ENCODE peak calls at places on chromosome 5, in seven cellular contexts. One of them, this sample, is unnamed.

GRCh38 chr5:30040483-30041116 is 1152.9 kb upstream of the CDH6 start:
- DNase-seq in K562: peak
- DNase-seq in SK-N-SH: peak
- DNase-seq in GM12878: no peak
- DNase-seq in H1: peak
- DNase-seq in HepG2: peak
- DNase-seq in HCT116: peak
- DNase-seq in this sample: peak

GRCh38 chr5:130052752-130053151 is 148.5 kb downstream of the CHSY3 start:
- DNase-seq in K562: no peak
- DNase-seq in HCT116: no peak
- DNase-seq in SK-N-SH: no peak
- DNase-seq in GM12878: no peak
- DNase-seq in HepG2: no peak
- DNase-seq in H1: no peak
- DNase-seq in this sample: no peak

GRCh38 chr5:13972029-13972428 is 27.5 kb upstream of the DNAH5 start:
- DNase-seq in K562: no peak
- DNase-seq in GM12878: no peak
- DNase-seq in SK-N-SH: no peak
- DNase-seq in HCT116: no peak
- DNase-seq in H1: no peak
- DNase-seq in HepG2: no peak
- DNase-seq in this sample: no peak

GRCh38 chr5:2732850-2733249 is 18.6 kb downstream of the IRX2 start:
- DNase-seq in HepG2: no peak
- DNase-seq in H1: no peak
- DNase-seq in GM12878: no peak
- DNase-seq in K562: no peak
- DNase-seq in SK-N-SH: no peak
- DNase-seq in HCT116: no peak
- DNase-seq in this sample: no peak

GRCh38 chr5:115571441-115571878 is 26.9 kb upstream of the FEM1C start:
- DNase-seq in H1: no peak
- DNase-seq in HCT116: no peak
- DNase-seq in SK-N-SH: no peak
- DNase-seq in K562: no peak
- DNase-seq in GM12878: no peak
- DNase-seq in HepG2: no peak
- DNase-seq in this sample: no peak

GRCh38 chr5:44641820-44642219 is 166.9 kb upstream of the MRPS30 start:
- DNase-seq in H1: no peak
- DNase-seq in GM12878: no peak
- DNase-seq in HepG2: no peak
- DNase-seq in SK-N-SH: no peak
- DNase-seq in HCT116: no peak
- DNase-seq in K562: no peak
- DNase-seq in this sample: no peak

GRCh38 chr5:123084730-123085605 is 4.1 kb upstream of the PRDM6 start:
- DNase-seq in GM12878: no peak
- DNase-seq in K562: no peak
- DNase-seq in SK-N-SH: no peak
- DNase-seq in H1: no peak
- DNase-seq in HepG2: no peak
- DNase-seq in HCT116: no peak
- DNase-seq in this sample: no peak

GRCh38 chr5:139574641-139575312 is 13.6 kb downstream of the UBE2D2 start:
- DNase-seq in GM12878: no peak
- DNase-seq in SK-N-SH: peak
- DNase-seq in HCT116: no peak
- DNase-seq in HepG2: peak
- DNase-seq in K562: peak
- DNase-seq in H1: no peak
- DNase-seq in this sample: no peak

GRCh38 chr5:109533847-109534272 is 124.1 kb upstream of the PJA2 start:
- DNase-seq in K562: no peak
- DNase-seq in HepG2: no peak
- DNase-seq in H1: no peak
- DNase-seq in HCT116: no peak
- DNase-seq in GM12878: no peak
- DNase-seq in SK-N-SH: peak
- DNase-seq in this sample: no peak

GRCh38 chr5:153753645-153754432 is 263.4 kb downstream of the GRIA1 start:
- DNase-seq in HCT116: no peak
- DNase-seq in H1: no peak
- DNase-seq in HepG2: no peak
- DNase-seq in K562: no peak
- DNase-seq in GM12878: no peak
- DNase-seq in SK-N-SH: no peak
- DNase-seq in this sample: no peak

GRCh38 chr5:171433352-171433698 is 13.9 kb downstream of the FGF18 start:
- DNase-seq in HCT116: no peak
- DNase-seq in K562: no peak
- DNase-seq in HepG2: no peak
- DNase-seq in SK-N-SH: no peak
- DNase-seq in GM12878: no peak
- DNase-seq in H1: no peak
- DNase-seq in this sample: no peak

GRCh38 chr5:167816354-167816753 is 475.1 kb upstream of the WWC1 start:
- DNase-seq in HepG2: no peak
- DNase-seq in K562: no peak
- DNase-seq in H1: no peak
- DNase-seq in GM12878: no peak
- DNase-seq in HCT116: no peak
- DNase-seq in SK-N-SH: no peak
- DNase-seq in this sample: no peak

GRCh38 chr5:16952968-16953671 is 17.0 kb upstream of the MYO10 start:
- DNase-seq in HCT116: no peak
- DNase-seq in K562: no peak
- DNase-seq in HepG2: peak
- DNase-seq in H1: no peak
- DNase-seq in GM12878: no peak
- DNase-seq in SK-N-SH: no peak
- DNase-seq in this sample: no peak

GRCh38 chr5:14462681-14463080 is 118.9 kb upstream of the OTULINL start:
- DNase-seq in K562: no peak
- DNase-seq in HepG2: no peak
- DNase-seq in HCT116: no peak
- DNase-seq in GM12878: no peak
- DNase-seq in H1: no peak
- DNase-seq in SK-N-SH: no peak
- DNase-seq in this sample: no peak

GRCh38 chr5:56357426-56357825 is 124.3 kb upstream of the ANKRD55 start:
- DNase-seq in HepG2: no peak
- DNase-seq in H1: no peak
- DNase-seq in SK-N-SH: no peak
- DNase-seq in GM12878: no peak
- DNase-seq in K562: no peak
- DNase-seq in HCT116: no peak
- DNase-seq in this sample: peak

GRCh38 chr5:149616727-149617284 is 35.5 kb downstream of the ARHGEF37 start:
- DNase-seq in H1: no peak
- DNase-seq in HepG2: no peak
- DNase-seq in HCT116: no peak
- DNase-seq in SK-N-SH: no peak
- DNase-seq in GM12878: peak
- DNase-seq in K562: no peak
- DNase-seq in this sample: no peak

GRCh38 chr5:122170630-122171029 is 41.3 kb downstream of the ZNF474 start:
- DNase-seq in SK-N-SH: no peak
- DNase-seq in HCT116: no peak
- DNase-seq in HepG2: no peak
- DNase-seq in GM12878: no peak
- DNase-seq in H1: no peak
- DNase-seq in K562: peak
- DNase-seq in this sample: peak

GRCh38 chr5:102722930-102723329 is 32.2 kb upstream of the PAM start:
- DNase-seq in SK-N-SH: no peak
- DNase-seq in HepG2: no peak
- DNase-seq in HCT116: no peak
- DNase-seq in K562: no peak
- DNase-seq in H1: no peak
- DNase-seq in GM12878: no peak
- DNase-seq in this sample: no peak

GRCh38 chr5:27308151-27308550 is 269.8 kb upstream of the CDH9 start:
- DNase-seq in SK-N-SH: no peak
- DNase-seq in HepG2: no peak
- DNase-seq in GM12878: no peak
- DNase-seq in K562: no peak
- DNase-seq in H1: no peak
- DNase-seq in HCT116: no peak
- DNase-seq in this sample: no peak

GRCh38 chr5:145811834-145812625 is 23.1 kb downstream of the PRELID2 start:
- DNase-seq in SK-N-SH: no peak
- DNase-seq in GM12878: no peak
- DNase-seq in K562: no peak
- DNase-seq in H1: no peak
- DNase-seq in HCT116: no peak
- DNase-seq in HepG2: peak
- DNase-seq in this sample: no peak

GRCh38 chr5:7548576-7548975 is 152.6 kb downstream of the ADCY2 start:
- DNase-seq in K562: no peak
- DNase-seq in SK-N-SH: no peak
- DNase-seq in HepG2: no peak
- DNase-seq in HCT116: no peak
- DNase-seq in H1: no peak
- DNase-seq in GM12878: no peak
- DNase-seq in this sample: no peak

GRCh38 chr5:14696057-14696456 is 31.5 kb downstream of the OTULIN start:
- DNase-seq in GM12878: no peak
- DNase-seq in H1: no peak
- DNase-seq in SK-N-SH: no peak
- DNase-seq in K562: peak
- DNase-seq in HCT116: no peak
- DNase-seq in HepG2: no peak
- DNase-seq in this sample: peak

GRCh38 chr5:147626494-147626893 is 116.6 kb upstream of the DPYSL3 start:
- DNase-seq in SK-N-SH: no peak
- DNase-seq in H1: no peak
- DNase-seq in HCT116: no peak
- DNase-seq in K562: peak
- DNase-seq in GM12878: no peak
- DNase-seq in HepG2: no peak
- DNase-seq in this sample: no peak

GRCh38 chr5:132076983-132077382 is 3.4 kb downstream of the CSF2 start:
- DNase-seq in SK-N-SH: no peak
- DNase-seq in K562: no peak
- DNase-seq in HepG2: no peak
- DNase-seq in HCT116: no peak
- DNase-seq in H1: no peak
- DNase-seq in GM12878: no peak
- DNase-seq in this sample: no peak

GRCh38 chr5:107047048-107047447 is 623.7 kb downstream of the EFNA5 start:
- DNase-seq in GM12878: no peak
- DNase-seq in SK-N-SH: no peak
- DNase-seq in HCT116: no peak
- DNase-seq in K562: no peak
- DNase-seq in HepG2: no peak
- DNase-seq in H1: no peak
- DNase-seq in this sample: no peak

GRCh38 chr5:41789434-41789833 is 80.8 kb downstream of the OXCT1 start:
- DNase-seq in K562: no peak
- DNase-seq in HepG2: no peak
- DNase-seq in HCT116: no peak
- DNase-seq in SK-N-SH: no peak
- DNase-seq in H1: no peak
- DNase-seq in GM12878: no peak
- DNase-seq in this sample: no peak
- H3K4me3 ChIP-seq in K562: no peak
- H3K4me3 ChIP-seq in HepG2: no peak
- H3K4me3 ChIP-seq in HCT116: no peak
- H3K4me3 ChIP-seq in SK-N-SH: no peak
- H3K4me3 ChIP-seq in H1: no peak
- H3K4me3 ChIP-seq in GM12878: no peak
- H3K4me3 ChIP-seq in this sample: no peak

GRCh38 chr5:178323541-178323865 is 90.9 kb upstream of the PHYKPL start:
- DNase-seq in GM12878: no peak
- DNase-seq in HepG2: no peak
- DNase-seq in SK-N-SH: no peak
- DNase-seq in H1: no peak
- DNase-seq in K562: no peak
- DNase-seq in HCT116: no peak
- DNase-seq in this sample: no peak
- TF ChIP-seq YY1 in GM12878: no peak
- TF ChIP-seq YY1 in HepG2: no peak
- TF ChIP-seq YY1 in SK-N-SH: no peak
- TF ChIP-seq YY1 in H1: no peak
- TF ChIP-seq YY1 in K562: no peak
- TF ChIP-seq YY1 in HCT116: no peak
- TF ChIP-seq YY1 in this sample: no peak

GRCh38 chr5:83026930-83027687 is 50.1 kb downstream of the TMEM167A start:
- DNase-seq in SK-N-SH: no peak
- DNase-seq in HCT116: no peak
- DNase-seq in HepG2: no peak
- DNase-seq in GM12878: peak
- DNase-seq in K562: no peak
- DNase-seq in H1: peak
- DNase-seq in this sample: peak

GRCh38 chr5:83026507-83026906 is 50.7 kb downstream of the TMEM167A start:
- DNase-seq in HCT116: no peak
- DNase-seq in HepG2: no peak
- DNase-seq in K562: no peak
- DNase-seq in SK-N-SH: no peak
- DNase-seq in H1: no peak
- DNase-seq in GM12878: no peak
- DNase-seq in this sample: peak

GRCh38 chr5:83022334-83022733 is 54.9 kb downstream of the TMEM167A start:
- DNase-seq in GM12878: no peak
- DNase-seq in SK-N-SH: peak
- DNase-seq in K562: no peak
- DNase-seq in HepG2: no peak
- DNase-seq in HCT116: no peak
- DNase-seq in H1: no peak
- DNase-seq in this sample: no peak

GRCh38 chr5:83029912-83030311 is 47.3 kb downstream of the TMEM167A start:
- DNase-seq in HepG2: no peak
- DNase-seq in H1: no peak
- DNase-seq in HCT116: no peak
- DNase-seq in GM12878: no peak
- DNase-seq in K562: peak
- DNase-seq in SK-N-SH: no peak
- DNase-seq in this sample: no peak

GRCh38 chr5:83025690-83026472 is 51.3 kb downstream of the TMEM167A start:
- DNase-seq in H1: no peak
- DNase-seq in HepG2: no peak
- DNase-seq in GM12878: no peak
- DNase-seq in SK-N-SH: no peak
- DNase-seq in HCT116: peak
- DNase-seq in K562: peak
- DNase-seq in this sample: peak
- H3K4me3 ChIP-seq in H1: no peak
- H3K4me3 ChIP-seq in HepG2: no peak
- H3K4me3 ChIP-seq in GM12878: no peak
- H3K4me3 ChIP-seq in SK-N-SH: no peak
- H3K4me3 ChIP-seq in HCT116: peak
- H3K4me3 ChIP-seq in K562: no peak
- H3K4me3 ChIP-seq in this sample: no peak

DNA sequence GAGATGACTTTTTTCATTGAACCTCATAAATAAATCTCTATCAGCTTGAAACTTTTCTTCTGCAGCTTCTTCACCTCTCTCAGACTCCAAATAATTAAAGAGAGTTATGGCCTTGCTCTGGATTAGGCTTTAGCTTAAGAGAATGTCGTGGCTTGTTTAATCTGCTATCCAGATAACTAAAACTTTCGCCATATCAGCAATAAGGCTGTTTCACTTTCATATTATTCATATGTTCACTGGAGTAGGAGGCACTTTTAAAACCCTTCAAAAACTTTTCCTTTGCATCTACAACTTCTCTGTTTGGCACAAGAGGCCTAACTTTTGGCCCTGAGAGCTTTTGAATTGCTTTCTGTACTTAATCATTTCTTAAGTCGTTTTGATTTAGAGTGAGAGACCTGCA is 386.9 kb upstream of the FAM174A start:
- DNase-seq in HCT116: no peak
- DNase-seq in HepG2: no peak
- DNase-seq in GM12878: no peak
- DNase-seq in H1: no peak
- DNase-seq in SK-N-SH: no peak
- DNase-seq in K562: no peak
- DNase-seq in this sample: no peak
- TF ChIP-seq YY1 in HCT116: no peak
- TF ChIP-seq YY1 in HepG2: no peak
- TF ChIP-seq YY1 in GM12878: no peak
- TF ChIP-seq YY1 in H1: no peak
- TF ChIP-seq YY1 in SK-N-SH: no peak
- TF ChIP-seq YY1 in K562: no peak
- TF ChIP-seq YY1 in this sample: no peak